ENCODE peak calls at places on chromosomes 6 and 20, in six cellular contexts. One of them, this sample, is unnamed.
A peak's percentile ranks its signal among the peaks of the same experiment; 100 is the strongest.

GRCh38 chr20:40710608-40711007 is 21.6 kb upstream of the MAFB start:
- DNase-seq in GM12892: no peak
- DNase-seq in K562: no peak
- DNase-seq in GM12878: no peak
- DNase-seq in H1: no peak
- DNase-seq in HepG2: no peak
- DNase-seq in this sample: no peak

GRCh38 chr20:38165966-38166706 is 1.1 kb upstream of the TGM2 start:
- DNase-seq in GM12892: no peak
- DNase-seq in K562: no peak
- DNase-seq in GM12878: no peak
- DNase-seq in H1: no peak
- DNase-seq in HepG2: peak; percentile 55
- DNase-seq in this sample: no peak

GRCh38 chr6:159100011-159100788 is 55.4 kb upstream of the TAGAP start:
- DNase-seq in GM12892: no peak
- DNase-seq in K562: no peak
- DNase-seq in GM12878: no peak
- DNase-seq in H1: no peak
- DNase-seq in HepG2: no peak
- DNase-seq in this sample: no peak

GRCh38 chr6:79713701-79714322 is 82.7 kb downstream of the SH3BGRL2 start:
- DNase-seq in GM12892: no peak
- DNase-seq in K562: peak; percentile 75
- DNase-seq in GM12878: no peak
- DNase-seq in H1: no peak
- DNase-seq in HepG2: peak; percentile 54
- DNase-seq in this sample: no peak

GRCh38 chr20:21125072-21125848 is 622 bp upstream of the KIZ start:
- DNase-seq in GM12892: no peak
- DNase-seq in K562: peak; percentile 34
- DNase-seq in GM12878: no peak
- DNase-seq in H1: no peak
- DNase-seq in HepG2: peak; percentile 88
- DNase-seq in this sample: no peak

GRCh38 chr6:5511924-5512323 is 250.6 kb downstream of the FARS2 start:
- DNase-seq in GM12892: no peak
- DNase-seq in K562: peak; percentile 35
- DNase-seq in GM12878: no peak
- DNase-seq in H1: no peak
- DNase-seq in HepG2: no peak
- DNase-seq in this sample: no peak

GRCh38 chr6:36301781-36302180 is 31.9 kb downstream of the PNPLA1 start:
- DNase-seq in GM12892: no peak
- DNase-seq in K562: no peak
- DNase-seq in GM12878: no peak
- DNase-seq in H1: no peak
- DNase-seq in HepG2: no peak
- DNase-seq in this sample: no peak

GRCh38 chr6:129340983-129341382 is 369.0 kb downstream of the ARHGAP18 start:
- DNase-seq in GM12892: no peak
- DNase-seq in K562: no peak
- DNase-seq in GM12878: no peak
- DNase-seq in H1: no peak
- DNase-seq in HepG2: no peak
- DNase-seq in this sample: no peak

GRCh38 chr6:35810831-35811698 is 5.9 kb downstream of the LHFPL5 start:
- DNase-seq in GM12892: no peak
- DNase-seq in K562: no peak
- DNase-seq in GM12878: no peak
- DNase-seq in H1: no peak
- DNase-seq in HepG2: peak; percentile 30
- DNase-seq in this sample: no peak

GRCh38 chr6:11710968-11711643 is 67.5 kb downstream of the ADTRP start:
- DNase-seq in GM12892: no peak
- DNase-seq in K562: no peak
- DNase-seq in GM12878: no peak
- DNase-seq in H1: no peak
- DNase-seq in HepG2: no peak
- DNase-seq in this sample: no peak

GRCh38 chr20:59836768-59837167 is 96.7 kb downstream of the SYCP2 start:
- DNase-seq in GM12892: no peak
- DNase-seq in K562: no peak
- DNase-seq in GM12878: no peak
- DNase-seq in H1: no peak
- DNase-seq in HepG2: no peak
- DNase-seq in this sample: no peak

GRCh38 chr20:38161412-38161774 is 3.7 kb downstream of the TGM2 start:
- DNase-seq in GM12892: no peak
- DNase-seq in K562: no peak
- DNase-seq in GM12878: no peak
- DNase-seq in H1: no peak
- DNase-seq in HepG2: no peak
- DNase-seq in this sample: no peak

GRCh38 chr6:115554060-115554459 is 506.6 kb downstream of the FRK start:
- DNase-seq in GM12892: no peak
- DNase-seq in K562: no peak
- DNase-seq in GM12878: no peak
- DNase-seq in H1: no peak
- DNase-seq in HepG2: no peak
- DNase-seq in this sample: no peak

GRCh38 chr6:153086225-153086990 is 44.7 kb downstream of the RGS17 start:
- DNase-seq in GM12892: no peak
- DNase-seq in K562: no peak
- DNase-seq in GM12878: no peak
- DNase-seq in H1: no peak
- DNase-seq in HepG2: no peak
- DNase-seq in this sample: no peak

GRCh38 chr6:6972456-6972855 is 135.3 kb upstream of the RREB1 start:
- DNase-seq in GM12892: no peak
- DNase-seq in K562: peak; percentile 72
- DNase-seq in GM12878: no peak
- DNase-seq in H1: no peak
- DNase-seq in HepG2: no peak
- DNase-seq in this sample: no peak

GRCh38 chr20:37505263-37506165 is 15.5 kb upstream of the NNAT start:
- DNase-seq in GM12892: no peak
- DNase-seq in K562: no peak
- DNase-seq in GM12878: no peak
- DNase-seq in H1: no peak
- DNase-seq in HepG2: peak; percentile 97
- DNase-seq in this sample: no peak

GRCh38 chr6:139367810-139368321 is 6.6 kb downstream of the CITED2 start:
- DNase-seq in GM12892: no peak
- DNase-seq in K562: peak; percentile 41
- DNase-seq in GM12878: no peak
- DNase-seq in H1: peak; percentile 75
- DNase-seq in HepG2: no peak
- DNase-seq in this sample: no peak

GRCh38 chr6:139569561-139569960 is 195.1 kb upstream of the CITED2 start:
- DNase-seq in GM12892: no peak
- DNase-seq in K562: no peak
- DNase-seq in GM12878: no peak
- DNase-seq in H1: no peak
- DNase-seq in HepG2: no peak
- DNase-seq in this sample: no peak

GRCh38 chr6:30882764-30883475 is 1.4 kb upstream of the DDR1 start:
- DNase-seq in GM12892: peak; percentile 62
- DNase-seq in K562: peak; percentile 59
- DNase-seq in GM12878: peak; percentile 59
- DNase-seq in H1: no peak
- DNase-seq in HepG2: no peak
- DNase-seq in this sample: peak; percentile 62

GRCh38 chr20:17803765-17804164 is 104.0 kb downstream of the BANF2 start:
- DNase-seq in GM12892: no peak
- DNase-seq in K562: no peak
- DNase-seq in GM12878: no peak
- DNase-seq in H1: no peak
- DNase-seq in HepG2: peak; percentile 34
- DNase-seq in this sample: no peak

GRCh38 chr20:5372371-5372770 is 55.6 kb upstream of the PROKR2 start:
- DNase-seq in GM12892: no peak
- DNase-seq in K562: no peak
- DNase-seq in GM12878: no peak
- DNase-seq in H1: no peak
- DNase-seq in HepG2: no peak
- DNase-seq in this sample: no peak

GRCh38 chr6:41531591-41532582 is 14.3 kb upstream of the FOXP4 start:
- DNase-seq in GM12892: peak; percentile 74
- DNase-seq in K562: no peak
- DNase-seq in GM12878: peak; percentile 92
- DNase-seq in H1: no peak
- DNase-seq in HepG2: no peak
- DNase-seq in this sample: peak; percentile 74

GRCh38 chr20:35224536-35224935 is 2.0 kb upstream of the MMP24 start:
- DNase-seq in GM12892: no peak
- DNase-seq in K562: no peak
- DNase-seq in GM12878: no peak
- DNase-seq in H1: no peak
- DNase-seq in HepG2: no peak
- DNase-seq in this sample: no peak

GRCh38 chr20:5870462-5871021 is 79.8 kb downstream of the TRMT6 start:
- DNase-seq in GM12892: no peak
- DNase-seq in K562: no peak
- DNase-seq in GM12878: no peak
- DNase-seq in H1: no peak
- DNase-seq in HepG2: no peak
- DNase-seq in this sample: no peak

GRCh38 chr6:90712165-90712564 is 125.3 kb upstream of the MAP3K7 start:
- DNase-seq in GM12892: no peak
- DNase-seq in K562: no peak
- DNase-seq in GM12878: no peak
- DNase-seq in H1: no peak
- DNase-seq in HepG2: no peak
- DNase-seq in this sample: no peak

DNA sequence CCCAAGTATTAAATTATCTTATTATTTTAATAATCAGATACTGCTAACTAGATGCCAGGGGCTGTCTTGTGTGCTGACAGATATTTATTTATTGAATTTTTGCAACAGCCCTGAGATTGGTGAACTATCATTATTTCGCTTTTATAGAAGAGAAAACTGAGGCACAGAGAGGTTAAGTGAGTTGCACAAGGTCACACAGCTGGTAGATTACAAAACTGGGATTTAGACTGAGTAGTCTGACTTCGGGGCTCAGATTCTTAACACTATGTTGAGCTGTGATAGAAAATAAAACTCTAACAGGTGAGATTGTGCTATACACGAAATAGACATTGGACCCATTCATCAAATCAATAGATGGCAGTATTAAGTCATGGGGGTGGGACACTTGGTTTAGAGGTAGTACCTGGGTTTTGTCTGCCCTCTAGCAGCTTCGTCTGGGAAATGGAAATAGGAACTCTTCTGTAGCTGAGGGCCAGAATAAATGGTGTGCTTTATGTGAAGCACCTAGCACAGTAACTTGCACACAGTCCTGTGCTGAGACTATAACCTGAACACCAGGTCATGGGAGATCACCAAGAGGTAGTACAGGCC is 113.4 kb downstream of the B3GAT2 start:
- DNase-seq in GM12892: no peak
- DNase-seq in K562: no peak
- DNase-seq in GM12878: no peak
- DNase-seq in H1: no peak
- DNase-seq in HepG2: no peak
- DNase-seq in this sample: no peak
- TF ChIP-seq TAF1 in GM12892: no peak
- TF ChIP-seq TAF1 in K562: no peak
- TF ChIP-seq TAF1 in GM12878: no peak
- TF ChIP-seq TAF1 in H1: no peak
- TF ChIP-seq TAF1 in HepG2: no peak
- TF ChIP-seq TAF1 in this sample: no peak

DNA sequence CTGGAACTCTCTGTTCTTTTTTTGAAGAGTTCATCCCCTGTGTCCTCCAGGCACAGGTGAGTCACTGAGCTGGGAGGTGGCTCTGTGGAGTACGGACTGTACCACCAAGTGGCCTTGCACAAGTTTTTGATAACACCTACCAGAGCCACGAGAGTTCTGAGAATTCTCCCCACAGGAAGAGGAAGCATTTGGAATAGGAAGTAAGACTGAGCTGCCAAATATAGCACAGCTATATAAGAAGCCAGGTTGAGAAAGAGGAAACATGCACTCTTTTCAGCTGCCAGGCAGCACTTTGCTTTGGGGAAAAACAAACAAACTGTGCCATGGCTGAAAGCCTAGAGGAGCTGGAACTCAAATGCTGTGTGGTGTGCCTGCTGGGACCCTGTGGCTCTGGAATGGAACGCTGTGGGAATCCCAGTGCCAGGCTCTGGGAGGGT is 70.8 kb upstream of the RIPOR2 start:
- DNase-seq in GM12892: no peak
- DNase-seq in K562: peak; percentile 16
- DNase-seq in GM12878: no peak
- DNase-seq in H1: no peak
- DNase-seq in HepG2: no peak
- DNase-seq in this sample: no peak
- TF ChIP-seq POLR2A in GM12892: no peak
- TF ChIP-seq POLR2A in K562: no peak
- TF ChIP-seq POLR2A in GM12878: no peak
- TF ChIP-seq POLR2A in H1: no peak
- TF ChIP-seq POLR2A in HepG2: no peak
- TF ChIP-seq POLR2A in this sample: no peak

GRCh38 chr6:34237722-34238506 is 1.2 kb downstream of the HMGA1 start:
- DNase-seq in GM12892: peak; percentile 70
- DNase-seq in K562: peak; percentile 91
- DNase-seq in GM12878: no peak
- DNase-seq in H1: no peak
- DNase-seq in HepG2: peak; percentile 59
- DNase-seq in this sample: peak; percentile 77
- TF ChIP-seq TAF1 in GM12892: no peak
- TF ChIP-seq TAF1 in K562: peak; percentile 74
- TF ChIP-seq TAF1 in GM12878: peak; percentile 13
- TF ChIP-seq TAF1 in H1: peak; percentile 12
- TF ChIP-seq TAF1 in HepG2: peak; percentile 43
- TF ChIP-seq TAF1 in this sample: no peak

DNA sequence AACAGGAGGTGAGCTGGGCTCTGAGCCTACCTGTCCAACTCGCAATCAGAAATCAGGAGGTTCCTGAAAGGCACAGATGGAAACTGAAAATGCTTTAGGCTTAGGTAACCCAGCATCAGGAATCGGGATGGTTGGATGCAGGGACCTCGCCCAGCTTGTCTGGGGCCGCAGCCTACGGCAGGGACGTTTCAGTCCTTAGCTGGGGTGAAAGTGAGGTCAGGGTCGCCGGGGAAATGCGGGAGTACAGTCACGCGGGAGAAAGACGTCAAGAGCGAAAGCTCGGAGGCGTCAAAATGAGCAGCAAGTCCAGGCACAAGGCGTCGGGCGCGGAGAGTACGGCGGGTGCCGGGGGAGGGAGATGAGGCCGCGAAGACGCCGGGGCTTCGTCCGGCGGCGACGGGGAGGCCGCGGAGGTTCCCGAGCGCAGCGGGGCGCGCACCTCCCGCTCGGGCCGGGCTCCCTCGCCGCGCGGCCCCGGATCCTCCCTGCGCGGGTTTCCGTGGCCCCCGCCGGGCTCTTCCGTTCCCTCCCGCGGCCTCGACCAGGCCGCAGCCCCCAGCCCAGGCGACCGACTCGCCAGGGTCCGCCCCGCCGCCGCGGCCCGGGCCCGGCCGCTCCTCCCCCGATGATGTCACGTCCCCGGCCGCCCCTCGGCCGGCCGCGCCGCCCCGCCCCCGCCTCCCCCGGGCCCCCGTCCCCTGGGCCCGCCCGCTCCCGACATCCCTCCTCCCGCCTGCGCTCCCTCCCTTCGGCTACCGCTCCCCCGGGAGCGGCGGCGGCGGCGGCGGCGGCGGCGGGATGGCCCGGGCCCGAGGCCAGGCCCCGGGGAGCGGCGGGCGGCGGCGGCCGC is at the start of gene EBF4:
- DNase-seq in GM12892: peak; percentile 59
- DNase-seq in K562: peak; percentile 22
- DNase-seq in GM12878: no peak
- DNase-seq in H1: no peak
- DNase-seq in HepG2: no peak
- DNase-seq in this sample: peak; percentile 63
- TF ChIP-seq POLR2A in GM12892: no peak
- TF ChIP-seq POLR2A in K562: no peak
- TF ChIP-seq POLR2A in GM12878: no peak
- TF ChIP-seq POLR2A in H1: no peak
- TF ChIP-seq POLR2A in HepG2: no peak
- TF ChIP-seq POLR2A in this sample: no peak